ENCODE peak calls at places on chromosome 11, in seven cellular contexts. H is adrenal gland, Z is sigmoid colon, L is A549, A is K562, Q is endothelial cell of umbilical vein, M is Peyer's patch. O is an unnamed sample.

GRCh38 chr11:116691779-116692178 is 81.0 kb downstream of the BUD13 start:
- DNase-seq in Q (peak; percentile 24), A (peak; percentile 84), Z (peak; percentile 68), H (no peak), L (no peak), M (peak; percentile 30), O (peak; percentile 32)

GRCh38 chr11:18243783-18244362 is 4.6 kb downstream of the SAA2 start:
- DNase-seq in Z (no peak), A (peak; percentile 61), L (peak; percentile 80), M (peak; percentile 47), H (peak; percentile 47), Q (peak; percentile 65), O (peak; percentile 13)

GRCh38 chr11:27910186-27910941 is 197.6 kb downstream of the KIF18A start:
- DNase-seq in Q (peak; percentile 29), M (no peak), L (peak; percentile 50), A (no peak), H (no peak), Z (no peak), O (no peak)

GRCh38 chr11:134554106-134554505 is 142.1 kb upstream of the B3GAT1 start:
- DNase-seq in Z (peak; percentile 40), L (no peak), Q (no peak), A (no peak), H (no peak), M (no peak), O (no peak)

GRCh38 chr11:2758751-2759150 is 59.0 kb upstream of the KCNQ1OT1 start:
- DNase-seq in A (no peak), M (no peak), Z (no peak), L (no peak), Q (no peak), H (peak; percentile 10), O (no peak)

GRCh38 chr11:50187220-50187619 is 154.5 kb downstream of the OR4C45 start:
- DNase-seq in M (no peak), L (no peak), Q (no peak), H (no peak), A (no peak), Z (no peak), O (no peak)

GRCh38 chr11:76655466-76656086 is 15.0 kb downstream of the LRRC32 start:
- DNase-seq in M (no peak), Q (no peak), Z (peak; percentile 64), A (no peak), L (no peak), H (no peak), O (no peak)

GRCh38 chr11:124638500-124638899 is 15.8 kb downstream of the TBRG1 start:
- DNase-seq in H (no peak), M (no peak), L (no peak), A (no peak), Z (no peak), Q (no peak), O (no peak)

GRCh38 chr11:6681949-6682348 is 1.2 kb downstream of the MRPL17 start:
- DNase-seq in Q (no peak), A (peak; percentile 26), M (no peak), L (no peak), Z (no peak), H (no peak), O (no peak)

GRCh38 chr11:79262221-79262620 is 178.6 kb downstream of the TENM4 start:
- DNase-seq in L (no peak), H (no peak), Z (no peak), A (no peak), Q (no peak), M (no peak), O (no peak)

GRCh38 chr11:27241316-27242122 is 121.5 kb downstream of the CCDC34 start:
- DNase-seq in Q (no peak), M (no peak), A (no peak), Z (no peak), L (peak; percentile 19), H (no peak), O (no peak)

GRCh38 chr11:86091566-86091965 is 22.7 kb upstream of the PICALM start:
- DNase-seq in H (no peak), Q (no peak), A (no peak), L (no peak), M (no peak), Z (no peak), O (no peak)

GRCh38 chr11:32448232-32448631 is 12.9 kb upstream of the WT1 start:
- DNase-seq in L (peak; percentile 53), M (no peak), Q (no peak), Z (no peak), H (no peak), A (no peak), O (no peak)

GRCh38 chr11:110373061-110373702 is 56.6 kb upstream of the FDX1 start:
- DNase-seq in A (no peak), Z (no peak), H (peak; percentile 53), M (no peak), L (peak; percentile 31), Q (peak; percentile 53), O (no peak)

GRCh38 chr11:129815596-129816461 is at the start of gene TMEM45B:
- DNase-seq in Q (no peak), A (no peak), L (no peak), H (no peak), M (no peak), Z (no peak), O (peak; percentile 73)

GRCh38 chr11:61815790-61816735 is 740 bp downstream of the FADS1 start:
- DNase-seq in M (peak; percentile 55), Q (peak; percentile 78), L (peak; percentile 79), H (peak; percentile 81), Z (peak; percentile 87), A (peak; percentile 70), O (peak; percentile 72)

GRCh38 chr11:28346209-28346608 is 238.0 kb downstream of the METTL15 start:
- DNase-seq in M (no peak), L (no peak), A (no peak), Q (no peak), H (no peak), Z (no peak), O (no peak)

GRCh38 chr11:77065878-77066228 is 918 bp upstream of the CAPN5 start:
- DNase-seq in Q (no peak), M (peak; percentile 26), H (peak; percentile 30), A (no peak), Z (peak; percentile 81), L (no peak), O (peak; percentile 63)

GRCh38 chr11:44505591-44506054 is 59.8 kb upstream of the CD82 start:
- DNase-seq in L (no peak), M (no peak), Z (no peak), Q (no peak), H (no peak), A (no peak), O (no peak)

GRCh38 chr11:11568651-11569229 is 53.1 kb downstream of the GALNT18 start:
- DNase-seq in Z (peak; percentile 18), L (no peak), H (no peak), Q (no peak), M (no peak), A (no peak), O (no peak)
- H3K4me1 ChIP-seq in Z (peaks cover 91% of the 10 kb centered on the region), L (peaks cover 10% of the 10 kb centered on the region), H (no peaks in the 10 kb centered on the region), Q (no peaks in the 10 kb centered on the region), M (no peaks in the 10 kb centered on the region), A (no peaks in the 10 kb centered on the region), O (peaks cover 34% of the 10 kb centered on the region)

GRCh38 chr11:119380160-119380815 is 1.2 kb downstream of the USP2 start:
- DNase-seq in Q (no peak), L (no peak), H (no peak), M (no peak), A (no peak), Z (no peak), O (no peak)
- TF ChIP-seq POLR2A in Q (no peak), L (no peak), H (no peak), M (no peak), A (no peak), Z (no peak), O (no peak)

DNA sequence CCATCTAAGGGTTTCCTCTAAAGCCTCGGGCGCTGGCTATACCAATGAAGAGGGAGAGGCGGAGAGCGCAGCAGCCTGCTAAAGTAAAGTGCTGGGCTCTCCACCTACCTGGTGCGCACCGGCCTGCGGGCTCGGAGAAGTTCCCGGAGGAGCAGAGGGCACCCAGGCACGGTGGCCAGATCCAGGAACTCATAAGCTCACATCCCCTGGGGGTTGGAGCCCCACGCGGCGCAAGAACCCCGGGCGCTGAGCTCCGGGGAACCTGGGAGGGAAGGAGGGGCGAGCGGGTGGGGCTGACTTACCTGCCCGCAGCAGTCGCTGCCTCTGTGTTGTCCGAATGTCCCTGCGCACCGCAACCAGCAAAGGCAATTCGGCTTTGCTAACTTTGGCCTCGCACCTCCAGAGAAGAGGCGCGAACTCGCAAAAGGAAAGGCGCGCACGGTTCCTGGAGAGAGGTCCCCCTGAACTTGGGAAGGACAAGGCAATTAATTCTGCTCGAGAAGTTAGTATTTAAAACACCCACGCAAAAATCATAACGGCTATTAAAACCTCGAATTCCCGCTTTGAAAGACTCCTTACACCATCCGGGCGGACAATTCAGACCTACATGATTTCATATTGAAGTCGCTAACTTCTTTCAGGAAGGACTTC is 127.6 kb upstream of the C11orf58 start:
- DNase-seq in Z (no peak), H (no peak), M (no peak), Q (no peak), A (no peak), L (no peak), O (no peak)
- H3K4me1 ChIP-seq in Z (peaks cover 37% of the 10 kb centered on the region), H (peaks cover 9% of the 10 kb centered on the region), M (peaks cover 4% of the 10 kb centered on the region), Q (peaks cover 27% of the 10 kb centered on the region), A (peaks cover 35% of the 10 kb centered on the region), L (peaks cover 23% of the 10 kb centered on the region), O (peaks cover 17% of the 10 kb centered on the region)

DNA sequence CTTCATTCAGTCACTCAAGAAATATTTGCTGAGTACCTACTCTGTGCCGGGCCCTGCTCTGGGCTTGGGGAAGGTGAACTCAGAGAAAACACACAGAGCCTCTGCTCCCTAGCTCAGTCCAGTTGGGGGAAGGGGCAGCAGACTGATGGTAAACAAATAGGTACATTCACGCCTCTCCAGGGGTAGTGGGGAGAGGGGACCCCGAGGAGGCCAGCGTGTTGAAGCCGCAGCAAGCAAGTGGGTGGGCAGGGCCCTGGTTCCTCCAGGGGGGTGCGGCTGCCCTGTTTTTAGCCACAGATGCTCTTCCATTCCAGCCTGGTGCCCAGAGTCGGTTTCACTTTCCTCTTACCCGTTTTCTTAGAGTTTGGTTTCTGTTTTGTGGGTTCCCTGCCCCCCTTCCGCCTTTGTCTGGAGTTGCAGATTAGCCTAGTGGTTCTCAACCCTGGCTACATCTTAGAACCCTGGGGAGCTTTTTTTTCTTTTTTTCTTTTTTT is 8.7 kb downstream of the DRAP1 start:
- DNase-seq in H (no peak), Q (no peak), M (peak; percentile 90), Z (no peak), A (peak; percentile 14), L (no peak), O (peak; percentile 41)
- TF ChIP-seq POLR2A in H (no peak), Q (no peak), M (no peak), Z (no peak), A (no peak), L (no peak), O (no peak)

GRCh38 chr11:100247701-100248100 is 439.4 kb upstream of the ARHGAP42 start:
- DNase-seq in A (no peak), M (no peak), Q (no peak), H (no peak), Z (no peak), L (no peak), O (no peak)
- H3K4me1 ChIP-seq in A (no peaks in the 10 kb centered on the region), M (no peaks in the 10 kb centered on the region), Q (no peaks in the 10 kb centered on the region), H (no peaks in the 10 kb centered on the region), Z (no peaks in the 10 kb centered on the region), L (no peaks in the 10 kb centered on the region), O (no peaks in the 10 kb centered on the region)

DNA sequence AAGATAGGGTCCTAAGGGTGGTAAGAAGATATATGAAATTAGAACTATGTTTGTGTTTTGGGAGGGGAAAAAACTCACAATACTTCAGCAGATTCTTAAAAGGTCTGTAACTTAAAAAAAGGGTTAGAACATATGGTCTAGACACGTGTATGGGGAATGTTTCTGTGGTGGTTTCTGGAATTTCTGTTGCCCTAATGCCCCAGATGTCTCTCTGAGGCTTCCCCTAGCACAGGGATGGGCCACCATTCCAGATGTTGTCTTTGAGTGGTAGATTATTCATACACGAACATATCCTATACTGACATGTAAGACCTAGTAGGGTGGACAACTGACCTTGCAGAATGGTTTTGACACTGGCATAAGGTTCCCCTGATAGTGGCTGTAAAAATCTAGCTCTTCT is 26.2 kb downstream of the EHF start:
- DNase-seq in Q (no peak), L (no peak), A (no peak), M (no peak), Z (no peak), H (no peak), O (no peak)
- TF ChIP-seq POLR2A in Q (no peak), L (no peak), A (no peak), M (no peak), Z (no peak), H (no peak), O (no peak)